ENCODE peak calls at places on chromosomes 1 and 21, in nine cellular contexts. Z, Y, Q, E, F, L, M, R and I are unnamed samples.

GRCh38 chr1:230320804-230321203 is 105.3 kb downstream of the PGBD5 start:
- DNase-seq in Z (no peak), Y (no peak), Q (no peak), E (no peak), F (no peak), L (no peak), M (no peak), R (no peak), I (peak)

GRCh38 chr1:201357636-201358348 is 19.7 kb downstream of the TNNT2 start:
- DNase-seq in Z (no peak), Y (no peak), Q (no peak), E (no peak), F (no peak), L (no peak), M (no peak), R (peak), I (no peak)

GRCh38 chr1:23483327-23484252 is at the start of gene ASAP3:
- DNase-seq in Z (peak), Y (peak), Q (no peak), E (peak), F (peak), L (peak), M (peak), R (no peak), I (peak)

GRCh38 chr1:27864264-27864895 is 8.0 kb upstream of the THEMIS2 start:
- DNase-seq in Z (no peak), Y (no peak), Q (no peak), E (no peak), F (no peak), L (no peak), M (no peak), R (no peak), I (no peak)

GRCh38 chr1:181043025-181043880 is 9.5 kb downstream of the MR1 start:
- DNase-seq in Z (no peak), Y (no peak), Q (peak), E (no peak), F (no peak), L (no peak), M (peak), R (no peak), I (no peak)

GRCh38 chr1:212566522-212567479 is 41.8 kb upstream of the ATF3 start:
- DNase-seq in Z (peak), Y (peak), Q (peak), E (peak), F (no peak), L (peak), M (peak), R (peak), I (peak)

GRCh38 chr1:72366473-72366872 is 84.1 kb upstream of the NEGR1 start:
- DNase-seq in Z (no peak), Y (no peak), Q (no peak), E (no peak), F (peak), L (peak), M (no peak), R (no peak), I (no peak)

GRCh38 chr1:55682198-55682597 is 467.0 kb upstream of the USP24 start:
- DNase-seq in Z (no peak), Y (no peak), Q (no peak), E (no peak), F (no peak), L (no peak), M (no peak), R (no peak), I (no peak)

GRCh38 chr1:34885405-34886247 is 26.1 kb upstream of the SMIM12 start:
- DNase-seq in Z (no peak), Y (no peak), Q (no peak), E (peak), F (no peak), L (no peak), M (peak), R (no peak), I (peak)

GRCh38 chr1:167270230-167270817 is 49.6 kb downstream of the POU2F1 start:
- DNase-seq in Z (no peak), Y (no peak), Q (no peak), E (no peak), F (no peak), L (no peak), M (no peak), R (no peak), I (no peak)
- TF ChIP-seq POLR2A in Z (no peak), Y (no peak), Q (no peak), E (no peak), F (no peak), L (no peak), M (no peak), R (no peak), I (no peak)

GRCh38 chr21:36132691-36133090 is 2.2 kb upstream of the CBR3 start:
- DNase-seq in Z (no peak), Y (no peak), Q (no peak), E (no peak), F (no peak), L (no peak), M (peak), R (no peak), I (no peak)

GRCh38 chr21:36134820-36135390 is at the start of gene CBR3:
- DNase-seq in Z (peak), Y (peak), Q (peak), E (peak), F (peak), L (peak), M (peak), R (peak), I (peak)

GRCh38 chr21:36141513-36141925 is 6.6 kb downstream of the CBR3 start:
- DNase-seq in Z (peak), Y (peak), Q (peak), E (peak), F (peak), L (peak), M (peak), R (peak), I (peak)

GRCh38 chr21:36135391-36136094 is 664 bp downstream of the CBR3 start:
- DNase-seq in Z (peak), Y (peak), Q (peak), E (peak), F (no peak), L (peak), M (peak), R (peak), I (peak)
- TF ChIP-seq POLR2A in Z (peak), Y (no peak), Q (no peak), E (no peak), F (no peak), L (no peak), M (peak), R (no peak), I (no peak)

DNA sequence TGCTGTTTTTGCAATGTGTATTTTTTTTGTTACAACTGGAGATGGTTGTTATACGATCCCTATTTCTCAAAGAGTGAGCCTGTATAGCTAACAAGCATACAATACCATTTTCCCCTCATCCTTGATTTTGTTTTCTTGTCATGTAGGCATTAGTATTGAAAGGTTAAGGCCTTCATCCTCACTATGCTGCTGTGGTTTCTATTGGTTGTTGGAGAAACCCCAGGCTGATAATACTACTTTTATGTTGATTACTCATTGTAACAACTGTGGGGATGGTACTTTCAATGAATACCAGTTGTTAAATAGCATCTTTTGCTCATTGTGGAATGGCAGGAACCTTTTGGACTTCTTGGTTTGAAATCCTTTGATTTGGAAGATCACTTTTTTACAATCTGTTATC is 39.0 kb upstream of the MACF1 start:
- DNase-seq in Z (no peak), Y (no peak), Q (no peak), E (no peak), F (no peak), L (no peak), M (no peak), R (no peak), I (no peak)
- TF ChIP-seq POLR2A in Z (no peak), Y (no peak), Q (no peak), E (no peak), F (no peak), L (no peak), M (no peak), R (no peak), I (no peak)

GRCh38 chr1:22021061-22021460 is 19.6 kb downstream of the CELA3A start:
- DNase-seq in Z (no peak), Y (no peak), Q (no peak), E (no peak), F (no peak), L (no peak), M (no peak), R (no peak), I (no peak)

GRCh38 chr1:22024485-22025367 is 23.3 kb downstream of the CELA3A start:
- DNase-seq in Z (peak), Y (peak), Q (peak), E (peak), F (peak), L (peak), M (peak), R (peak), I (peak)

DNA sequence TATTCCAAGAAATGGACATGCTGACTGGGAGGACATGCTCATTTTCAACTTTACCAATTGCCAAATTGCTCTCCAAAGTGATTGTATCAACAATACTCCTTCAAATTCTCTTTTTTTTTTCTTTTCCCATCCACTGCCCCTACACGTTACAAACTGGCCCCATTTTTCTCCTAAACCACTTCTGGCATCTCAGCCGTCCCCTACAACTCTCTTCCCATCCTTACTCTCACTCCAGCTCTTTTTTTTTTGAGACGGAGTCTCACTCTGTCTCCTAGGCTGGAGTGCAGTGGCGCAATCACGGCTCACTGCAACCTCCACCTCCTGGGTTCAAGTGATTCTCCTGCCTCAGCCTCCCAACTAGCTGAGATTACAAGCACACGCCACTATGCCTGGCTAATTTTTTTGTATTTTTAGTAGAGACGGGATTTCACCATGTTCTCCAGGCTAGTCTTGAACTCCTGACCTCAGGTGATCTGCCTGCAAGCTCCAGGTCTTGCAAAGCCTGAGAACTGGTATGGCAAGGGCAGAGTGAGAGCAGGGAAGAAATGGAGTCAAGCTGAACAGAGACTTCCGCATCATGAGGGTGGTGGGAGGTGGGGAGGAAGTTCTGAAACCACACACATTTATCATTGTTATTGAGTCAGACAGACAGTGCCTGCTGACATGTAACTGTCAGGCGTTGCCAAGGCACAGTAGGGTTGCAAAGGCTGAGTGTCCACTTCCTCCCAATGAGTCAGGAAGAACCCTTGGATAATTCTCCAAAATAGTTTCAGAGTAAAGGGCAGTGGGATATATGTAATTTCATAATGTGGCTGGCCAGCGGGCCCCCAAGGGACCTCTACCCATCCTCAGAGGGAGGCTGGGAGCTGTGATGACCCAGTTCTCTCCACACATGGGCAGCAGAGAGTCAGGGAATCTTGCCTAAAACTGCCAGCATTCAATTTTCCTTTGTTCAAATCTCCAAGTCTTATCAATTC is 17.4 kb downstream of the CELA3A start:
- DNase-seq in Z (no peak), Y (no peak), Q (peak), E (peak), F (no peak), L (no peak), M (peak), R (peak), I (peak)
- TF ChIP-seq POLR2A in Z (no peak), Y (no peak), Q (no peak), E (no peak), F (no peak), L (no peak), M (no peak), R (no peak), I (no peak)

GRCh38 chr21:42032266-42032665 is 22.1 kb upstream of the ZBTB21 start:
- DNase-seq in Z (no peak), Y (no peak), Q (no peak), E (no peak), F (no peak), L (no peak), M (no peak), R (no peak), I (no peak)

GRCh38 chr21:42030311-42030710 is 20.2 kb upstream of the ZBTB21 start:
- DNase-seq in Z (no peak), Y (no peak), Q (no peak), E (no peak), F (peak), L (no peak), M (no peak), R (no peak), I (no peak)

GRCh38 chr21:42031241-42031640 is 21.1 kb upstream of the ZBTB21 start:
- DNase-seq in Z (no peak), Y (no peak), Q (no peak), E (no peak), F (no peak), L (no peak), M (no peak), R (no peak), I (no peak)

GRCh38 chr21:42032968-42033367 is 22.8 kb upstream of the ZBTB21 start:
- DNase-seq in Z (no peak), Y (no peak), Q (no peak), E (no peak), F (no peak), L (no peak), M (no peak), R (peak), I (no peak)

GRCh38 chr21:42031816-42032215 is 21.7 kb upstream of the ZBTB21 start:
- DNase-seq in Z (no peak), Y (no peak), Q (no peak), E (no peak), F (no peak), L (peak), M (no peak), R (peak), I (no peak)
- TF ChIP-seq POLR2A in Z (no peak), Y (no peak), Q (no peak), E (no peak), F (no peak), L (no peak), M (no peak), R (no peak), I (no peak)

DNA sequence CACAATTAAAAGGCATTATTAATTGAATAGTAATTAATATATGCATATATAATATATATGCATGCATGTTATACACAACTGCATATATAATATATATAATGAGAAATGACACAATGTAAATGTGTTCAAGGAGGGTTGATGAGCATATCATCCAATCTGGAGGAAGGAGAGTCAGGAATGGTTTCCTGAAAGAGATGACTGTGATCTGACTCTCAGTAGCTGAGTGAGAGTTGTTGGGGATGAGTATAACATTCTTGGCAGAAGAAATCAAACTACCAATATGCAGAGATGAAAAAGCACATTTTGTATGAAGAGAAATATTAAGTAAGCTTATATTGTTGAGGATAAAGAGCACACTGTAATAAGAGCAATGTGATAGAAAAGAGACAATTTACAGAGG is 37.3 kb downstream of the F13B start:
- DNase-seq in Z (no peak), Y (no peak), Q (no peak), E (no peak), F (no peak), L (no peak), M (no peak), R (no peak), I (no peak)
- TF ChIP-seq POLR2A in Z (no peak), Y (no peak), Q (no peak), E (no peak), F (no peak), L (no peak), M (no peak), R (no peak), I (no peak)

GRCh38 chr1:26788836-26789611 is 1.3 kb downstream of the PIGV start:
- DNase-seq in Z (peak), Y (peak), Q (peak), E (peak), F (peak), L (peak), M (peak), R (peak), I (peak)
- TF ChIP-seq POLR2A in Z (peak), Y (no peak), Q (no peak), E (no peak), F (peak), L (peak), M (no peak), R (no peak), I (no peak)

DNA sequence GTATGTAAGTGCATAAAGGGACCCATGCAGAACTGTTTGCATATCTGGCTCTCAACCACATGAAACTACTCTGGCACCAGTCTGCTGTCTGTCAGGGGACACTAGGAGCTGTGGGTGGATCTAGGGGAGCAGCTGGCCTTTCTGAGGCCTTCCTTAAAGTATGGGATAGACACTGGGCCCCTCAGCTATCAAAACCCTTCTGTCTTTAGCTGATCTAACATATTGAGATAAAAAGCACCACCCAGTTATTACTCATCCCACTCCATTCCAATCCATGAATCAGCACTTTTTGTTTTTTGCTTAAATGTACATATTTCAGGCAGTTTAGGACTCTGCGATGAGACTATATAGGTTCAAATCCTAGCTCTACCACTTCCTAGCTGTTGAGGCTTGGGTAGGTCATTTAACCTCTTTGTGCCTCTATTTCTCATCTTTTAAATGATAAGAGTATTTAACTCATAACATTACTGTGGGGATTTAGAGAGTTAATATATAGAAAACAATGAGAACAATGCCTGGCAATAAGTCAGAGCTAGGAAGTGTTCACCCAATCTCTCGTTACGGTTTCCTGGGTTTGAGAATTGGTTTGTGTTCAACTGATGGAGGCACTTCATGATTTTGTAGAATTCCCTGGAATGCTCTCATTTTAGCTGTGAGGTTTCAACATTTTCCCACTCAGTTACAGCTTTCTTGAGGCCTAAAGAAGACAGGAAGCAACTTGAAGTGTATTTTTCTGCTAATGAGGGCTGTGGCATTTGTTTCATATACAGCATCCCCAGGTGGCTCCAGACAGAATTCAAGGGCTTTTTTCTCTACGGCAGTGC is 68.9 kb downstream of the LRIG2 start:
- DNase-seq in Z (no peak), Y (no peak), Q (peak), E (no peak), F (no peak), L (no peak), M (no peak), R (no peak), I (no peak)
- TF ChIP-seq POLR2A in Z (no peak), Y (no peak), Q (no peak), E (no peak), F (no peak), L (no peak), M (no peak), R (no peak), I (no peak)

GRCh38 chr1:186122837-186123236 is 252.2 kb downstream of the TPR start:
- DNase-seq in Z (no peak), Y (no peak), Q (no peak), E (no peak), F (no peak), L (no peak), M (no peak), R (no peak), I (no peak)

DNA sequence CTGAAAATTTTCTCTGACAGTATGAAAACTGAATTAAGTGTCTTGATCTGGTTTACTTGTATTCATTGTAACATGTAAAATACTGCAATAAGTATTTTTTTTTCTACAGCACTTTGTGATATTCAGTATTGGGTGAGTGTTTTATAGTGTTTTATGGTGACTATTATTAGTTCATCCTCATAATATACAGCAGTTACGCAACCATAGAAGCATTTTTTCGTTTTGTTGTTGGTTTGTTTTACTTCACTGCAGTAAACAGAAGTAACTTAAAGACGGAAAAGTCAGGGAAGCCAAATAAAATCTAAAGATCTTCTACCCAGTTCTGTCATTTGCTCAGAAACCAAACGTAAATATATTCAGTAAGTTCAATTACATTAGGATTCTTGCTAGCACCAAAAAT is 250.0 kb downstream of the TPR start:
- DNase-seq in Z (no peak), Y (no peak), Q (no peak), E (no peak), F (no peak), L (no peak), M (no peak), R (no peak), I (no peak)
- TF ChIP-seq POLR2A in Z (no peak), Y (no peak), Q (no peak), E (no peak), F (no peak), L (no peak), M (no peak), R (no peak), I (no peak)

GRCh38 chr1:36159614-36160387 is 3.8 kb downstream of the MAP7D1 start:
- DNase-seq in Z (no peak), Y (no peak), Q (no peak), E (no peak), F (no peak), L (no peak), M (no peak), R (no peak), I (no peak)

GRCh38 chr1:36162680-36163079 is 6.7 kb downstream of the MAP7D1 start:
- DNase-seq in Z (no peak), Y (no peak), Q (no peak), E (no peak), F (no peak), L (no peak), M (no peak), R (peak), I (no peak)

GRCh38 chr1:36161656-36162531 is 5.9 kb downstream of the MAP7D1 start:
- DNase-seq in Z (no peak), Y (no peak), Q (no peak), E (peak), F (no peak), L (peak), M (peak), R (peak), I (no peak)

GRCh38 chr1:36160388-36160948 is 4.5 kb downstream of the MAP7D1 start:
- DNase-seq in Z (no peak), Y (no peak), Q (no peak), E (no peak), F (no peak), L (no peak), M (no peak), R (no peak), I (no peak)

GRCh38 chr1:36160949-36161485 is 5.1 kb downstream of the MAP7D1 start:
- DNase-seq in Z (peak), Y (peak), Q (peak), E (peak), F (no peak), L (no peak), M (peak), R (peak), I (no peak)
- TF ChIP-seq POLR2A in Z (no peak), Y (no peak), Q (no peak), E (no peak), F (no peak), L (no peak), M (peak), R (no peak), I (no peak)